ENCODE peak calls at places on chromosomes 7 and 10, in six cellular contexts. N is psoas muscle, T is prostate gland, C is RWPE2, X is esophagus squamous epithelium, O is GM12865. I is an unnamed sample.

GRCh38 chr10:85959239-85959638 is 407.4 kb downstream of the GRID1 start:
- DNase-seq in O (no peak), X (no peak), T (no peak), C (no peak), N (no peak), I (no peak)

GRCh38 chr7:112853429-112853828 is 63.2 kb upstream of the TMEM168 start:
- DNase-seq in X (no peak), O (no peak), N (no peak), C (no peak), T (no peak), I (no peak)

GRCh38 chr10:119654540-119654939 is 3.4 kb downstream of the BAG3 start:
- DNase-seq in X (no peak), N (peak; percentile 33), T (peak; percentile 89), C (peak; percentile 83), O (no peak), I (no peak)

GRCh38 chr10:131815366-131816156 is 85.2 kb upstream of the PPP2R2D start:
- DNase-seq in O (no peak), C (no peak), X (no peak), T (peak; percentile 3), N (no peak), I (no peak)

GRCh38 chr7:22566592-22566991 is 66.6 kb upstream of the STEAP1B start:
- DNase-seq in X (no peak), O (no peak), C (no peak), T (no peak), N (no peak), I (no peak)

GRCh38 chr7:105304040-105304895 is 84.5 kb downstream of the SRPK2 start:
- DNase-seq in O (peak; percentile 77), C (no peak), X (no peak), N (no peak), T (peak; percentile 31), I (peak; percentile 59)

GRCh38 chr7:131196808-131197207 is 130.9 kb upstream of the MKLN1 start:
- DNase-seq in O (no peak), N (no peak), T (no peak), X (no peak), C (no peak), I (no peak)

GRCh38 chr10:1119501-1119900 is 63.3 kb downstream of the WDR37 start:
- DNase-seq in N (no peak), O (no peak), C (no peak), T (no peak), X (no peak), I (no peak)

GRCh38 chr10:90817173-90817889 is 40.5 kb downstream of the HTR7 start:
- DNase-seq in C (no peak), N (no peak), O (no peak), T (no peak), X (no peak), I (no peak)

GRCh38 chr10:91800192-91800591 is 2.0 kb downstream of the TNKS2 start:
- DNase-seq in N (no peak), X (no peak), O (no peak), C (no peak), T (no peak), I (no peak)

GRCh38 chr7:70681847-70682350 is 450.0 kb upstream of the GALNT17 start:
- DNase-seq in O (peak; percentile 79), T (no peak), C (no peak), N (no peak), X (no peak), I (no peak)

GRCh38 chr10:17504547-17505245 is 50.3 kb upstream of the ST8SIA6 start:
- DNase-seq in X (no peak), N (no peak), T (no peak), C (no peak), O (no peak), I (no peak)

GRCh38 chr7:27099224-27099838 is 3.2 kb downstream of the HOXA2 start:
- DNase-seq in N (no peak), X (no peak), T (no peak), C (no peak), O (no peak), I (no peak)

GRCh38 chr7:149624006-149624405 is 126.4 kb upstream of the ZNF746 start:
- DNase-seq in X (no peak), T (no peak), O (peak; percentile 56), C (no peak), N (peak; percentile 31), I (no peak)

GRCh38 chr10:126955934-126956711 is 50.9 kb downstream of the DOCK1 start:
- DNase-seq in T (no peak), O (no peak), C (no peak), X (no peak), N (no peak), I (no peak)

GRCh38 chr10:21464134-21464533 is 61.3 kb downstream of the SKIDA1 start:
- DNase-seq in O (no peak), T (no peak), N (no peak), C (no peak), X (no peak), I (no peak)

GRCh38 chr10:127151981-127152699 is 44.3 kb downstream of the INSYN2A start:
- DNase-seq in X (no peak), C (no peak), T (no peak), O (no peak), N (no peak), I (no peak)

GRCh38 chr7:100674441-100675407 is 1.2 kb downstream of the GNB2 start:
- DNase-seq in T (no peak), O (no peak), C (no peak), X (no peak), N (no peak), I (no peak)

GRCh38 chr10:102781921-102782542 is 38.3 kb downstream of the WBP1L start:
- DNase-seq in T (no peak), N (no peak), O (no peak), X (no peak), C (no peak), I (no peak)
- H3K4me3 ChIP-seq in T (no peak overlapping the region), N (peak overlapping the region; percentile 81), O (no peak overlapping the region), X (no peak overlapping the region), C (no peak overlapping the region), I (no peak overlapping the region)

GRCh38 chr10:3786295-3786981 is 1.4 kb upstream of the KLF6 start:
- DNase-seq in C (no peak), X (no peak), T (no peak), N (peak; percentile 29), O (peak; percentile 21), I (no peak)
- H3K4me3 ChIP-seq in C (peak overlapping the region; percentile 60), X (peak overlapping the region; percentile 70), T (no peak overlapping the region), N (peak overlapping the region; percentile 95), O (peak overlapping the region; percentile 86), I (peak overlapping the region; percentile 69)

GRCh38 chr7:141976524-141977245 is 3.1 kb upstream of the TAS2R38 start:
- DNase-seq in T (no peak), N (no peak), C (no peak), O (no peak), X (no peak), I (no peak)
- H3K4me3 ChIP-seq in T (no peak overlapping the region), N (no peak overlapping the region), C (no peak overlapping the region), O (no peak overlapping the region), X (no peak overlapping the region), I (peak overlapping the region; percentile 52)

DNA sequence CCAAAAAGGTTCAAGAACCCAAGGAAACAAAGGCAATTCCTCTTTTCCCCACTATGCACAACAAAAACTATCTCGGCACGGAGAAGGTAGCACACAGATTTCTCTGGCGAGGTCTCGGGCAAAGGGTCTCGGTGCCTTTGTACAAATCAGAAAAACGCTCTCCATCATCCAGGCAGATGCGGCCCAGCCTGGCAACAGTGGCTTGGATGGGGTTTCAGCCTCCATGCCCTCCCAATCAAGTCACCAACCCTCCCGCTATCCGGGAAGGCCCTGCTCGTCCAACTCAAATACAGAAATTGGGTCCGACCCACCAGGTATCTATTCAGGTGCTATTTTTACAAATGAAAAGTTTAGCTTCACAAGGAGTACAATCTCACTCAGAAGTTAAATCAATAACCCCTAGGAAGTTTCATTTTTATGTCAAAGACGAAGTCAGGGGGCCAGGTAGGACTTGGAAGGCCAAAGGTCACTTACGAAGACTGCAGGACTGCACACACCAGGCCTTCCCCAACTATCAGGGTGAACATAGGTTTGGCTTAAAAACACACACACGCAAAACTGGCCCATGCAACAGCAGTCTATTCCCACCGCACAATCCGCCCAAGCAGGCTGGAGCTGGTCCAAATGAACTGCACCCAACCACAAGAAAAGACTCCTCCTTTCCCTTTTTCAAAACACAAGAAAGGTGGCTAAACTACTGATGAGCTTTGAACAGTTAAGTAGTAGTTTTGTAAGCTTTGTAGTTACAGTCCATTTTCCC is 43.0 kb downstream of the GNA12 start:
- DNase-seq in O (no peak), T (no peak), C (no peak), N (no peak), X (no peak), I (peak; percentile 22)
- H3K4me3 ChIP-seq in O (no peak overlapping the region), T (no peak overlapping the region), C (no peak overlapping the region), N (no peak overlapping the region), X (no peak overlapping the region), I (no peak overlapping the region)

GRCh38 chr7:64463636-64464375 is 99.1 kb downstream of the ZNF680 start:
- DNase-seq in O (peak; percentile 1), C (peak; percentile 38), N (peak; percentile 70), T (peak; percentile 37), X (no peak), I (no peak)
- H3K4me3 ChIP-seq in O (no peak overlapping the region), C (no peak overlapping the region), N (peak overlapping the region; percentile 57), T (peak overlapping the region; percentile 45), X (peak overlapping the region; percentile 50), I (no peak overlapping the region)

I was measured in Jurkat, Clone E6-1.